ENCODE peak calls at places on chromosome 7, in six cellular contexts. I is astrocyte; N is nephron progenitor cell; G is dorsolateral prefrontal cortex; C is stimulated activated CD4-positive, alpha-beta T cell treated with anti-CD3 and anti-CD28 coated beads, Interleukin-2, amount 100 ng/mL, for 4 hours; P is stimulated activated CD8-positive, alpha-beta memory T cell treated with anti-CD3 and anti-CD28 coated beads, Interleukin-15, amount 100 ng/mL, for 4 hours. R is an unnamed sample.

GRCh38 chr7:77327067-77327931 is 88.8 kb downstream of the GSAP start:
- DNase-seq in P (no peak), G (no peak), C (no peak), I (peak), N (peak), R (peak)

GRCh38 chr7:27723086-27723485 is 16.9 kb upstream of the TAX1BP1 start:
- DNase-seq in P (no peak), I (no peak), G (no peak), C (no peak), N (no peak), R (peak)

GRCh38 chr7:66629222-66629658 is 559 bp downstream of the KCTD7 start:
- DNase-seq in I (no peak), C (peak), G (no peak), P (no peak), N (peak), R (no peak)

GRCh38 chr7:134755422-134756022 is 23.9 kb upstream of the CALD1 start:
- DNase-seq in G (peak), C (no peak), I (no peak), P (no peak), N (peak), R (peak)

GRCh38 chr7:108459922-108460551 is 3.8 kb upstream of the NRCAM start:
- DNase-seq in I (peak), P (no peak), G (no peak), N (no peak), C (no peak), R (peak)

GRCh38 chr7:136009488-136010079 is 32.4 kb upstream of the MTPN start:
- DNase-seq in G (no peak), I (peak), N (peak), C (no peak), P (no peak), R (peak)

GRCh38 chr7:32958046-32959025 is 1.1 kb downstream of the FKBP9 start:
- DNase-seq in C (no peak), I (peak), P (no peak), G (no peak), N (no peak), R (peak)

GRCh38 chr7:152462995-152463713 is 27.4 kb upstream of the KMT2C start:
- DNase-seq in P (no peak), G (peak), N (peak), C (no peak), I (peak), R (no peak)

GRCh38 chr7:100157334-100158228 is 942 bp downstream of the TRAPPC14 start:
- DNase-seq in G (no peak), P (no peak), C (no peak), N (no peak), I (peak), R (peak)

GRCh38 chr7:99679400-99680191 is at the start of gene CYP3A5:
- DNase-seq in P (no peak), I (no peak), G (no peak), N (peak), C (no peak), R (no peak)

GRCh38 chr7:156650042-156650441 is 9.5 kb downstream of the RNF32 start:
- DNase-seq in G (no peak), I (no peak), N (peak), C (no peak), P (no peak), R (no peak)

GRCh38 chr7:116271980-116272886 is 61.9 kb downstream of the TES start:
- DNase-seq in C (no peak), N (no peak), P (no peak), G (no peak), I (peak), R (peak)

GRCh38 chr7:1889556-1890181 is 219.6 kb downstream of the ELFN1 start:
- DNase-seq in I (peak), P (no peak), C (no peak), N (no peak), G (no peak), R (no peak)

GRCh38 chr7:42014625-42015412 is 222.2 kb downstream of the GLI3 start:
- DNase-seq in N (peak), C (no peak), G (no peak), I (no peak), P (no peak), R (peak)

GRCh38 chr7:137865764-137866163 is 19.0 kb upstream of the DGKI start:
- DNase-seq in I (no peak), N (no peak), P (no peak), C (no peak), G (no peak), R (no peak)

GRCh38 chr7:128783143-128783799 is 7.7 kb upstream of the OPN1SW start:
- DNase-seq in N (peak), G (peak), P (no peak), I (peak), C (no peak), R (peak)

GRCh38 chr7:69395072-69395714 is 203.1 kb upstream of the AUTS2 start:
- DNase-seq in P (no peak), G (no peak), C (no peak), I (peak), N (no peak), R (no peak)

GRCh38 chr7:156998988-156999610 is 11.4 kb downstream of the MNX1 start:
- DNase-seq in I (no peak), C (no peak), G (no peak), P (no peak), N (no peak), R (no peak)

GRCh38 chr7:22251906-22252495 is 105.0 kb downstream of the RAPGEF5 start:
- DNase-seq in I (no peak), G (no peak), C (no peak), P (no peak), N (no peak), R (no peak)

GRCh38 chr7:133477786-133478185 is 224.9 kb downstream of the EXOC4 start:
- DNase-seq in I (no peak), C (no peak), P (no peak), G (no peak), N (no peak), R (no peak)

GRCh38 chr7:84837405-84837804 is 349.5 kb downstream of the SEMA3D start:
- DNase-seq in I (no peak), C (no peak), P (no peak), N (no peak), G (no peak), R (no peak)